ENCODE peak calls at places on chromosome 12, in four cellular contexts. F, H, Q and V are unnamed samples.

GRCh38 chr12:104250366-104251125 is 35.0 kb downstream of the TXNRD1 start:
- DNase-seq in Q (no peak), F (no peak), H (no peak), V (no peak)

GRCh38 chr12:106303202-106303820 is 778 bp downstream of the TCP11L2 start:
- DNase-seq in F (no peak), H (peak), Q (no peak), V (peak)

GRCh38 chr12:75481013-75481705 is 604 bp downstream of the GLIPR1 start:
- DNase-seq in H (no peak), F (no peak), Q (no peak), V (no peak)

GRCh38 chr12:123038486-123038885 is 58.0 kb downstream of the ARL6IP4 start:
- DNase-seq in Q (no peak), H (no peak), F (no peak), V (no peak)

GRCh38 chr12:124767075-124767821 is 96.4 kb downstream of the SCARB1 start:
- DNase-seq in F (peak), H (peak), Q (no peak), V (peak)

GRCh38 chr12:124466200-124467128 is 100.9 kb downstream of the NCOR2 start:
- DNase-seq in Q (peak), F (no peak), H (no peak), V (peak)

GRCh38 chr12:18343708-18344107 is 82.4 kb downstream of the PIK3C2G start:
- DNase-seq in H (no peak), Q (no peak), F (no peak), V (no peak)

GRCh38 chr12:14403293-14403692 is 37.8 kb downstream of the ATF7IP start:
- DNase-seq in Q (no peak), H (no peak), F (no peak), V (no peak)

GRCh38 chr12:30045171-30045570 is 261.4 kb upstream of the TMTC1 start:
- DNase-seq in Q (no peak), F (no peak), H (no peak), V (no peak)

GRCh38 chr12:9127484-9127883 is 11.8 kb upstream of the A2M start:
- DNase-seq in H (no peak), F (no peak), Q (no peak), V (no peak)

GRCh38 chr12:123126294-123127144 is 24.4 kb downstream of the PITPNM2 start:
- DNase-seq in H (peak), Q (no peak), F (no peak), V (no peak)

GRCh38 chr12:64670856-64671639 is 60.8 kb downstream of the RASSF3 start:
- DNase-seq in Q (no peak), F (no peak), H (no peak), V (no peak)

GRCh38 chr12:2623472-2623871 is 171.3 kb upstream of the FKBP4 start:
- DNase-seq in Q (no peak), H (no peak), F (no peak), V (no peak)

GRCh38 chr12:25997401-25997973 is 39.0 kb downstream of the RASSF8 start:
- DNase-seq in H (no peak), Q (no peak), F (no peak), V (no peak)

GRCh38 chr12:109696485-109697269 is 16.9 kb upstream of the FAM222A start:
- DNase-seq in Q (no peak), F (no peak), H (peak), V (no peak)

GRCh38 chr12:50088577-50089335 is 3.6 kb downstream of the SMARCD1 start:
- DNase-seq in Q (no peak), H (peak), F (peak), V (no peak)

GRCh38 chr12:9115731-9116689 is at the start of gene A2M:
- DNase-seq in F (no peak), H (no peak), Q (no peak), V (no peak)

GRCh38 chr12:25433581-25434325 is 119.3 kb downstream of the LMNTD1 start:
- DNase-seq in H (no peak), F (no peak), Q (no peak), V (no peak)

GRCh38 chr12:2902287-2902880 is 11.7 kb downstream of the TULP3 start:
- DNase-seq in H (no peak), F (no peak), Q (no peak), V (no peak)

GRCh38 chr12:112319395-112319794 is 62.8 kb downstream of the HECTD4 start:
- DNase-seq in Q (no peak), H (no peak), F (no peak), V (no peak)

GRCh38 chr12:112325157-112325556 is 57.1 kb downstream of the HECTD4 start:
- DNase-seq in H (no peak), F (no peak), Q (no peak), V (no peak)

GRCh38 chr12:112317481-112317880 is 64.8 kb downstream of the HECTD4 start:
- DNase-seq in H (no peak), F (no peak), Q (no peak), V (no peak)

GRCh38 chr12:112322882-112323547 is 59.2 kb downstream of the HECTD4 start:
- DNase-seq in F (no peak), Q (no peak), H (no peak), V (no peak)

GRCh38 chr12:112321277-112321676 is 61.0 kb downstream of the HECTD4 start:
- DNase-seq in F (no peak), H (no peak), Q (no peak), V (no peak)
- TF ChIP-seq POLR2AphosphoS5 in F (no peak), H (no peak), Q (no peak), V (no peak)

GRCh38 chr12:129909051-129910020 is 5.5 kb upstream of the TMEM132D start:
- DNase-seq in H (no peak), Q (no peak), F (no peak), V (no peak)

GRCh38 chr12:129911437-129912049 is 7.7 kb upstream of the TMEM132D start:
- DNase-seq in F (no peak), Q (peak), H (peak), V (peak)
- TF ChIP-seq SPI1 in F (no peak), Q (no peak), H (no peak), V (no peak)

GRCh38 chr12:6062427-6063378 is 61.8 kb downstream of the VWF start:
- DNase-seq in Q (no peak), H (peak), F (no peak), V (peak)
- TF ChIP-seq POLR2AphosphoS5 in Q (no peak), H (no peak), F (no peak), V (no peak)

GRCh38 chr12:132518354-132518992 is 28.5 kb downstream of the FBRSL1 start:
- DNase-seq in H (no peak), Q (no peak), F (no peak), V (no peak)
- TF ChIP-seq SPI1 in H (no peak), Q (no peak), F (no peak), V (no peak)

GRCh38 chr12:52057958-52058576 is 6.8 kb downstream of the NR4A1 start:
- DNase-seq in F (no peak), H (no peak), Q (no peak), V (no peak)

GRCh38 chr12:52061470-52062166 is 8.2 kb upstream of the ATG101 start:
- DNase-seq in Q (no peak), F (no peak), H (no peak), V (no peak)

GRCh38 chr12:52060498-52061177 is 9.1 kb upstream of the ATG101 start:
- DNase-seq in H (no peak), F (no peak), Q (no peak), V (no peak)

GRCh38 chr12:52058631-52059324 is 7.5 kb downstream of the NR4A1 start:
- DNase-seq in Q (no peak), H (no peak), F (no peak), V (no peak)

GRCh38 chr12:52059582-52060497 is 8.6 kb downstream of the NR4A1 start:
- DNase-seq in Q (no peak), H (no peak), F (no peak), V (no peak)
- TF ChIP-seq POLR2AphosphoS5 in Q (no peak), H (no peak), F (peak), V (peak)

GRCh38 chr12:19945559-19946485 is 422.5 kb upstream of the PDE3A start:
- DNase-seq in Q (no peak), H (no peak), F (no peak), V (no peak)
- TF ChIP-seq SPI1 in Q (no peak), H (no peak), F (no peak), V (no peak)

DNA sequence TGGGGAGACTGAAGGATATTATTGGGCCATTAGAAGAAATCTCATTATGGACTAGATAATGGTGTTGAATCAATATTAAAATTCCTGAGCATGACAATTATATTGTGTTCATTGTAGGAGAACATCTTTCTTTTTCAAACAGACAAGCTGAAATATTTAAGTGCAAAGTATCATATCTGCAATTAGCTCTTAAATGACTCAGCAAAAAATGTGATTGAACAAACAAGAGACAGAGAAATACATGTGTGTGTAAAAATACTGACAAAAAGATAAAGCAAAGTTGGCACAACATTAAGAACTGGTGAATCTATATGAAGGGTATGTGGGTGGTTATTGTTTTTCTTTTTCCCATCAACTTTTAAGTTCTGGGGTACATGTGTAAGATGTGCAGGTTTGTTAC is 9.5 kb downstream of the CEP290 start:
- DNase-seq in H (no peak), Q (no peak), F (no peak), V (no peak)
- TF ChIP-seq POLR2AphosphoS5 in H (no peak), Q (no peak), F (no peak), V (no peak)

GRCh38 chr12:53042607-53043454 is 7.0 kb upstream of the TNS2 start:
- DNase-seq in F (no peak), Q (no peak), H (no peak), V (no peak)
- TF ChIP-seq SPI1 in F (no peak), Q (no peak), H (no peak), V (no peak)

DNA sequence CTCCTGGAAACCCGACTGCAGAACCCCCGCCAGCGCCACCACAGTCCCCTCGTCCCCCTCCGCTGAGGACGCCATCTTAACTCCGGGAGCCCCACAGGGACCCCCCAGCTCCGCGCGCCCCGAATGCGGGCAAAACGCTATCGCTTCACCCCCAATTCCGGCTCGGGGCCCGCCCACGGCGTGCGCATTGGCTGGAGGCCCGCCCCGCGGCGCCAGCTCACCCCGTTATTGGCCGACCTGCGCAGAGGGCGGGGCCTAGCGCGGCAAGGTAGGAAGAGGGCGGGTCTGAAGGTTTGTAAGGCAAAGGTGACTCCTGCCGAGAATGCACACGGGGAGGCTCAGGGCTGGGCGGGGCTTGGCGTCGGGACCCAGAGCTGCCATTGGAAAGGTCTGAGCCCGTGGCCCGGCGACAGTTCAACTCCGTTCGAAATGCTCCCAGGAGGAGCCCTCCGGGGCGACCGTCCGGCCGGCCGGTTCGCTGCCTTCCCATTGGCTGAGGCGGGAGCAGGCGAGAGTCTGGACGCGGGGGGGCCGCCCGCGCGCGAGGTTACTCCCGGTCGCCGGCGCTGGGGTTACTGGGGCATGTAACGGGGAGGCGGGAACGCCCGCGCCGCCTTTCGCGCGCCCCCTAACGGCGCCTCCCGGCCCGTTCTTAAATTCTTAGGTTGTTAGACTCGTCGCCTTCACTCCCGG is at the start of gene LPCAT3:
- DNase-seq in F (peak), H (peak), Q (peak), V (peak)
- TF ChIP-seq POLR2AphosphoS5 in F (peak), H (peak), Q (peak), V (no peak)